ENCODE peak calls at places on chromosomes 13 and 19, in ten cellular contexts. Z is ascending aorta; T is CD4-positive, alpha-beta memory T cell; R is ovary; D is left ventricle myocardium inferior; M is CD8-positive, alpha-beta T cell; B is thoracic aorta; U is cardiac muscle cell; N is PC-3; Y is aorta. C is an unnamed sample.

GRCh38 chr13:41137951-41138350 is 5.3 kb upstream of the KBTBD6 start:
- DNase-seq in N (peak; percentile 81), Y (no peak), U (no peak), B (no peak), Z (no peak), M (no peak), R (no peak), T (no peak), D (no peak), C (no peak)

GRCh38 chr19:37492213-37492612 is 14.5 kb upstream of the ZNF793 start:
- DNase-seq in D (no peak), T (no peak), B (no peak), U (no peak), M (no peak), Z (no peak), N (no peak), Y (no peak), R (no peak), C (no peak)

GRCh38 chr13:54361460-54361859 is 1332.8 kb downstream of the OLFM4 start:
- DNase-seq in D (no peak), B (no peak), N (no peak), R (no peak), Z (no peak), U (no peak), Y (no peak), T (no peak), M (no peak), C (no peak)

GRCh38 chr19:53045536-53045935 is 996 bp downstream of the ERVV-2 start:
- DNase-seq in Z (no peak), B (no peak), R (no peak), N (no peak), M (no peak), T (no peak), U (no peak), Y (no peak), D (no peak), C (no peak)

GRCh38 chr13:67410645-67411044 is 180.5 kb upstream of the PCDH9 start:
- DNase-seq in U (no peak), Y (no peak), M (no peak), N (no peak), T (no peak), R (no peak), Z (no peak), B (no peak), D (no peak), C (no peak)

GRCh38 chr13:100388923-100389322 is 199.7 kb downstream of the GGACT start:
- DNase-seq in B (no peak), Y (no peak), U (no peak), M (no peak), T (no peak), R (no peak), D (no peak), N (no peak), Z (no peak), C (no peak)

GRCh38 chr13:78398743-78399410 is 204.5 kb downstream of the POU4F1 start:
- DNase-seq in D (no peak), U (no peak), N (no peak), T (no peak), M (no peak), R (no peak), Z (no peak), B (no peak), Y (no peak), C (no peak)

GRCh38 chr13:37109080-37109678 is 3.7 kb upstream of the CSNK1A1L start:
- DNase-seq in U (peak; percentile 51), M (no peak), R (no peak), Y (no peak), D (no peak), Z (no peak), T (no peak), B (no peak), N (peak; percentile 50), C (no peak)

GRCh38 chr13:46160474-46161066 is 21.4 kb downstream of the LCP1 start:
- DNase-seq in Y (no peak), N (peak; percentile 57), B (no peak), U (peak; percentile 45), D (no peak), R (no peak), Z (no peak), T (peak; percentile 77), M (no peak), C (no peak)

GRCh38 chr19:27741236-27741635 is 1471.7 kb downstream of the UQCRFS1 start:
- DNase-seq in D (no peak), B (no peak), Y (no peak), Z (no peak), N (no peak), R (no peak), M (no peak), U (no peak), T (no peak), C (no peak)

GRCh38 chr19:27780367-27781065 is 1432.4 kb downstream of the UQCRFS1 start:
- DNase-seq in B (no peak), U (no peak), Y (no peak), D (no peak), R (no peak), T (no peak), N (no peak), Z (no peak), M (no peak), C (no peak)

GRCh38 chr19:49560358-49560900 is 19.9 kb downstream of the NOSIP start:
- DNase-seq in T (peak; percentile 56), M (peak; percentile 56), B (no peak), Y (no peak), U (no peak), Z (no peak), R (no peak), D (peak; percentile 35), N (no peak), C (peak; percentile 46)

GRCh38 chr19:18792661-18793060 is 1.6 kb upstream of the COMP start:
- DNase-seq in M (no peak), T (no peak), R (no peak), D (no peak), N (no peak), Y (no peak), U (no peak), B (no peak), Z (no peak), C (no peak)
- H3K36me3 ChIP-seq in M (no peaks in the 10 kb centered on the region), T (no peaks in the 10 kb centered on the region), R (no peaks in the 10 kb centered on the region), D (no peaks in the 10 kb centered on the region), N (no peaks in the 10 kb centered on the region), Y (no peaks in the 10 kb centered on the region), U (no peaks in the 10 kb centered on the region), B (no peaks in the 10 kb centered on the region), Z (no peaks in the 10 kb centered on the region), C (no peaks in the 10 kb centered on the region)

DNA sequence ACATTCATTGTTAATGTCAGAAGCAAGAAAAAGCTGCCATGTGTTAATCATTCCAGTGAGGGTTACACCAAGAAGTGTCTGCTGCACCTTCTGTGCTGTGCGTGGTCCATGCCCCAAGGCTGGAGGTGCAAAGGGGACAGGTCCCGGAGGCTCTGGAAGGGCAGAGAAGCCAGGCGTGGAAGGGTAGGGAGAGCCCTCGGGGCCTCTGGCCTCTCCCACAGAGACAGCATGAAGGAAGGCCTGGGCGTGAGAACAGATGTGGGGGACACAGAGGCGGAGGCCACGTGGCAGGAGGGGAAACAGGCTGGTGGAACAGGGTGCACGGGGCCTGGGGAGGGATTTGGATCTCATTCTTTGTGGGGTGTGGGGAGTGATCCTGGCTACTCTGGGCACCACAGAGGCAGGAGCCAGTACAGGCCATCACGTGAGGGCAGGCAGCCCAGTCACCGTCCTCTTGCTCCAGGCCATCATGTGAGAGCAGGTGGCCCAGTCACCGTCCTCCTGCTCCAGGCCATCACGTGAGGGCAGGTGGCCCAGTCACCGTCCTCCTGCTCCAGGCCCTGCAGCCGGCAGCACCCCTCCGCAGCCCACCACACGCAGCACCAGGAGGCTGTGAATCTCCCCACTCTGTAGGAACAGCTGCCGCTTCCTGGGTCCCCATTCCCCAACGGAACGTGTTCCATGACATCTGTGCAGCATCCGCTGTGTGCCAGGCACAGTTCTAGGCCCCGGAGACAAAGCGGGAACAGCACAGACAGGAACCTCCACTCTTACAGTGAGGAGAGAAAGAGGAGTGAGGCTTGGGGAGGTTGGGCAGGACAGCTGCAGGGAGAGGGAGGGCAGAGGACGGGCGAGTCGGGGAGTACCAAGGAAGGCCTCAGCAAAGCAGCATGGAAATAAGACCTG is 10.2 kb upstream of the F7 start:
- DNase-seq in T (no peak), M (no peak), Z (no peak), R (no peak), N (no peak), Y (no peak), D (peak; percentile 6), B (no peak), U (no peak), C (no peak)
- H3K36me3 ChIP-seq in T (no peaks in the 10 kb centered on the region), M (no peaks in the 10 kb centered on the region), Z (no peaks in the 10 kb centered on the region), R (no peaks in the 10 kb centered on the region), N (no peaks in the 10 kb centered on the region), Y (no peaks in the 10 kb centered on the region), D (peaks cover 25% of the 10 kb centered on the region), B (no peaks in the 10 kb centered on the region), U (no peaks in the 10 kb centered on the region), C (peaks cover 3% of the 10 kb centered on the region)

GRCh38 chr19:15115080-15115479 is 7.9 kb downstream of the SYDE1 start:
- DNase-seq in D (peak; percentile 90), T (no peak), Z (no peak), Y (peak; percentile 90), M (no peak), N (no peak), B (no peak), U (no peak), R (peak; percentile 88), C (peak; percentile 67)
- H3K36me3 ChIP-seq in D (peaks cover 100% of the 10 kb centered on the region), T (peaks cover 19% of the 10 kb centered on the region), Z (peaks cover 75% of the 10 kb centered on the region), Y (no peaks in the 10 kb centered on the region), M (peaks cover 32% of the 10 kb centered on the region), N (peaks cover 32% of the 10 kb centered on the region), B (peaks cover 75% of the 10 kb centered on the region), U (peaks cover 74% of the 10 kb centered on the region), R (no peaks in the 10 kb centered on the region), C (peaks cover 100% of the 10 kb centered on the region)

GRCh38 chr13:95710313-95710712 is 33.4 kb downstream of the DNAJC3 start:
- DNase-seq in Y (no peak), D (no peak), M (no peak), B (no peak), R (no peak), Z (no peak), T (no peak), U (no peak), N (peak; percentile 50), C (no peak)
- H3K36me3 ChIP-seq in Y (no peaks in the 10 kb centered on the region), D (peaks cover 47% of the 10 kb centered on the region), M (no peaks in the 10 kb centered on the region), B (peaks cover 16% of the 10 kb centered on the region), R (no peaks in the 10 kb centered on the region), Z (peaks cover 17% of the 10 kb centered on the region), T (peaks cover 21% of the 10 kb centered on the region), U (peaks cover 11% of the 10 kb centered on the region), N (peaks cover 32% of the 10 kb centered on the region), C (peaks cover 22% of the 10 kb centered on the region)

DNA sequence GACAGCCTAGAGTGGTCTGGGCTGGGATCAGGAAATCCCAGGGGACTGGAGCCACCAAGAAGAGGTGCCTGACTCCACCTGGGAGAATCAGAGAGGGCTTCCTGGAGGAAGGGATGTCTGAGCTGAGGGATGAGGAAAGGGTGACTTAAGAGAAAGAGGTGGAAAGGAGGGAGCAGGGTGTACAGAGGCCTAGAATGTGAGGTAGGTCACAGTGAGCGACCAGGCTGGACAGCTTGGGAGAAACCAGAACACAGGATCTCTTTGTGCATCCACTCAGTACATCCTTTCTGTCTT is 1.0 kb downstream of the TBCB start:
- DNase-seq in Y (no peak), M (no peak), D (no peak), U (no peak), R (no peak), T (no peak), B (no peak), N (no peak), Z (no peak), C (no peak)
- H3K36me3 ChIP-seq in Y (no peaks in the 10 kb centered on the region), M (peaks cover 30% of the 10 kb centered on the region), D (peaks cover 49% of the 10 kb centered on the region), U (peaks cover 8% of the 10 kb centered on the region), R (no peaks in the 10 kb centered on the region), T (peaks cover 26% of the 10 kb centered on the region), B (peaks cover 14% of the 10 kb centered on the region), N (no peaks in the 10 kb centered on the region), Z (peaks cover 44% of the 10 kb centered on the region), C (peaks cover 62% of the 10 kb centered on the region)